ENCODE peak calls at places on chromosome 5, in four cellular contexts. X is IMR-90, C is mesendoderm, N is H1. I is an unnamed sample.

GRCh38 chr5:169719360-169720314 is 82.6 kb downstream of the DOCK2 start:
- DNase-seq in X (no peak), C (no peak), N (no peak), I (no peak)

GRCh38 chr5:54558362-54558761 is 40.8 kb downstream of the SNX18 start:
- DNase-seq in X (peak), C (no peak), N (no peak), I (no peak)

GRCh38 chr5:134138416-134139376 is 24.2 kb downstream of the TCF7 start:
- DNase-seq in X (peak), C (no peak), N (no peak), I (peak)

GRCh38 chr5:95817430-95817829 is 5.1 kb downstream of the GLRX start:
- DNase-seq in X (peak), C (peak), N (no peak), I (peak)

GRCh38 chr5:19975795-19976194 is 12.2 kb downstream of the CDH18 start:
- DNase-seq in X (no peak), C (no peak), N (no peak), I (no peak)

GRCh38 chr5:144315026-144315425 is 144.4 kb downstream of the KCTD16 start:
- DNase-seq in X (no peak), C (no peak), N (no peak), I (no peak)

GRCh38 chr5:59864718-59865117 is 28.8 kb downstream of the PDE4D start:
- DNase-seq in X (no peak), C (no peak), N (no peak), I (no peak)

GRCh38 chr5:107652839-107653607 is 17.7 kb downstream of the EFNA5 start:
- DNase-seq in X (no peak), C (peak), N (no peak), I (no peak)

GRCh38 chr5:13403351-13403750 is 541.1 kb downstream of the DNAH5 start:
- DNase-seq in X (no peak), C (no peak), N (no peak), I (no peak)

GRCh38 chr5:20959347-20959746 is 971.3 kb upstream of the CDH18 start:
- DNase-seq in X (no peak), C (peak), N (no peak), I (no peak)

GRCh38 chr5:104412649-104413240 is 850.2 kb upstream of the NUDT12 start:
- DNase-seq in X (peak), C (peak), N (peak), I (peak)

GRCh38 chr5:115568668-115569067 is 24.1 kb upstream of the FEM1C start:
- DNase-seq in X (no peak), C (no peak), N (no peak), I (no peak)

GRCh38 chr5:160197341-160198147 is 31.8 kb upstream of the FABP6 start:
- DNase-seq in X (peak), C (peak), N (no peak), I (peak)

GRCh38 chr5:33299621-33300208 is 141.1 kb upstream of the TARS1 start:
- DNase-seq in X (peak), C (peak), N (no peak), I (peak)

GRCh38 chr5:181255836-181256578 is 4.9 kb downstream of the TRIM52 start:
- DNase-seq in X (no peak), C (no peak), N (no peak), I (no peak)

GRCh38 chr5:179152144-179152895 is 92.1 kb downstream of the ZNF354C start:
- DNase-seq in X (no peak), C (no peak), N (no peak), I (no peak)

GRCh38 chr5:147223343-147223742 is 11.5 kb upstream of the STK32A start:
- DNase-seq in X (no peak), C (no peak), N (no peak), I (no peak)

GRCh38 chr5:122885038-122885517 is 39.7 kb downstream of the SNX24 start:
- DNase-seq in X (no peak), C (no peak), N (no peak), I (no peak)
- H2BK15ac ChIP-seq in X (no peak), C (no peak), N (no peak), I (no peak)

DNA sequence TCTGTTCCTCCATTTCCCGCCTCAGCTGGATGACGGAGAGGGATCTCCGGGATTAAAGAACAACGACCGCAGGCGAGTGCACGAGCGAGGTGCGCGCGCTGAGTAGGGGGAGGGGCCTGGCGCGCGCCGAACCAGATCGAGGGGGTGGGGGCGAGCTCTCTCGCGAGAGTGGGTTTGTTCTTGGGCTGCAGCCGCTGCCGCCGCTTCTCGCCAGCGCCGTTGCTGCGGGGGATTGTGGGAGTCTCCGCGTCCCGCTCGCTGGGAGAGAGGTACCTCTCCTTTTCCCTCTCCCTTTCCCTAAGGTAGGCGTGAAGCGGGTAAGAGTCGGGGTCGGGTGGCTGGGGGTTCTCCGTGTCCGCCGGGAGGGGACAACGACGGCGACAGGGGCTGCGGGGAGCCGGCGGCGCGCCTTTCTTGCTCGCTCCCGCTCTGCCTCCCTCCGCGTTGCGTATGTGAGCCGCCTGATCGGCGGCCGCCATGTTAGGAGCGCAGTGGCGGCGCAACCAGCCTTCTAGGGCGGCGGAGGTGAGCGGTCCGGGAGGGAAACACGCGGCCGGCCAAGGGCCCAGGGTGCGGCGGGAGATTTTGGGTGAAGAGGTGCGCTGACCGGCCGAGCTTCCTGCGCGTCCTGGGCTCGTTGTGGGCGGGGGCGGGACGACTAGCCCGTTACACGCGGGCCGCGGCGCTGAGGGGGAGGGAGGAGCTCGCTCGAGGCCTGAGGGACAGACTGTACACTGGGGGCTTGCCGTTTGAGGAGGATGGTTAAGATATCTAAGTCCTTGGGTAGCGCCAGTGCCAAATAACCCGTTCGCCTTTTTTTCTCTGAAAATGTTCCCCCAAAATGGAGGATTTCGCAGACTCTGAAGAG is at the start of gene MATR3:
- DNase-seq in X (peak), C (peak), N (peak), I (peak)
- H4K8ac ChIP-seq in X (peak), C (peak), N (peak), I (peak)

GRCh38 chr5:524442-525163 is at the start of gene SLC9A3:
- DNase-seq in X (no peak), C (no peak), N (no peak), I (no peak)

GRCh38 chr5:525916-526315 is 1.7 kb upstream of the SLC9A3 start:
- DNase-seq in X (no peak), C (no peak), N (no peak), I (no peak)

GRCh38 chr5:525164-525761 is 1.0 kb upstream of the SLC9A3 start:
- DNase-seq in X (no peak), C (no peak), N (no peak), I (no peak)

GRCh38 chr5:527646-528591 is 3.7 kb upstream of the SLC9A3 start:
- DNase-seq in X (no peak), C (no peak), N (no peak), I (no peak)

GRCh38 chr5:526456-527088 is 2.3 kb upstream of the SLC9A3 start:
- DNase-seq in X (no peak), C (no peak), N (no peak), I (no peak)
- H3K18ac ChIP-seq in X (no peak), C (no peak), N (no peak), I (no peak)

GRCh38 chr5:41764650-41765049 is 105.6 kb downstream of the OXCT1 start:
- DNase-seq in X (no peak), C (peak), N (no peak), I (no peak)
- H2BK15ac ChIP-seq in X (no peak), C (no peak), N (no peak), I (no peak)

DNA sequence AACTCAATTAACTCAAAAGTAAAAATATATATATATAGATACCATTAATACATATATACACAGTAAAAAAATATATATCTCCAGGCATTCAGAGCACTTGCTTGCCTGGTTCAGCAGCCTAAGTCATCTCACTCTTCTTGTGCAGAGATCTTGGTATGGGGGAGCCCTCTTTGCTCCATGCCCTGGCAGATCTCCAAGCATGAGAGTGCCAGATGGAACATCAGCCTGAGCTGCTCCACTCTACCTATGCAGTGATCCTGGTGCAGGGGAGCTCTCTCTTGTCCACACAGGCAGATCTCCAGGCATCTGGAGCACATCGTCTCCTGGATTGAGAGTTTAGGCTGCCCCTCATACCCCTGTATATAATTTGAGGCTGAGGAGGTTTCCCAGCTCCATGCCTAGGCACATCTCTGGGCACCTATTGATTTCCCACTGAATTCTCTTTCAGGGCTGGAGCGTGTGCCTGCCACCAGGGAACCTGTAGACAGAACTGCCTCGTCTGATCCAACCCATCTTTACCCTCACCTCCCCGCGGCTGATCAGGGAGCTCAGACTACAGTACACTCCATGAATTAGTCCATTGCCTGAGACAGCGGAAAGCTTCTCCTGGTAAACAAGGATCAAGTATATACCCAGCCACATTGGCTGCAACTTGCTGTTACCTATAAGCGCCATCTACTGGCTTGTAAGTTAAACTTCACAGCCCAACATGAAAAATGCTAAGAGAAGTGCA is 342.4 kb upstream of the GRIA1 start:
- DNase-seq in X (no peak), C (peak), N (no peak), I (peak)
- H4K8ac ChIP-seq in X (no peak), C (no peak), N (peak), I (no peak)

GRCh38 chr5:2300861-2301610 is 418.3 kb upstream of the IRX4 start:
- DNase-seq in X (no peak), C (no peak), N (no peak), I (no peak)
- H3K18ac ChIP-seq in X (no peak), C (no peak), N (no peak), I (no peak)

DNA sequence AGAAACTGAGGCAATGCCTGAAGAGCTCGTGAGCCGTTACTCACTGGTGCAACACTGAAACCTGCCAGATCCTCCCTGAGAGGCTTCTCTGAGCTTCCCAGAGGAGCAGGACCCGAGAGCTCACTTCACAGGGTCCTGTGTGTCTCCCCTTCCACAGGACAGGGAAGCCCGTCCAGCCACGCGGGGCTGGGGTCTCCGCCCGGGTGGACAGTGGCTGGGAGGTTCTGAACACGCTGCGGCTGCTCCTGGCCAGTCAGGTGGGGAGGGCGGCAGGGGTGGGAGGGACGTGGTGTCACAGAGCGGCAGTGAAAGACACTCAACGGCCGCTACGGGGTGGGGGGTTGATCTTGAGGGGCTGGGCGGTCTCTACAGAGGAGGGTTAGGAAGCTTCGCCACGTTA is 290 bp upstream of the ZDHHC11 start:
- DNase-seq in X (no peak), C (no peak), N (no peak), I (no peak)
- H2BK15ac ChIP-seq in X (no peak), C (no peak), N (no peak), I (no peak)

GRCh38 chr5:117748336-117748735 is 1173.7 kb upstream of the SEMA6A start:
- DNase-seq in X (no peak), C (no peak), N (no peak), I (no peak)
- H4K8ac ChIP-seq in X (no peak), C (no peak), N (peak), I (no peak)

DNA sequence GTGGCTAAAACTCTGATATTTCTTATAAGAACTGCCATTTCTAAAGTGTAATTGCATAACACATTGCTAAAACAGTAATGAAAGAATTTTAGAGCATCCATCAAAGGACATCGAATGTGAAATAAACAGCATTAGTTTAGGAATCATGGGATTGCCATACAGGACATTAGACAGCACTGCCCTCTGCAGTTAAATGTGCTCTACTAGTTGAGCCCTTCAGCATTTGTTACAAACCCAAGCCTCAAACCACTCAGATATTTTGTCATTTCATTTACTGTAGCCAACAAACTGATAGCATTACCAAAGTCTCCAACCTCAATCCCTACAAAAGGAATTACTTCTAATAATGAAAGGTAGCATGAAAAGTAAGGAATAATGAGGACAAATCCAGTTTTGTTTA is 116.8 kb upstream of the COX7C start:
- DNase-seq in X (no peak), C (peak), N (no peak), I (peak)
- H3K18ac ChIP-seq in X (no peak), C (no peak), N (no peak), I (no peak)